ENCODE peak calls at places on chromosomes 13 and 19, in five cellular contexts. U is thyroid gland, R is IMR-90, W is stomach, G is uterus. L is an unnamed sample.

GRCh38 chr13:51923983-51924539 is 62.3 kb downstream of the CCDC70 start:
- DNase-seq in R (no peak), W (peak), U (no peak), G (no peak), L (no peak)

GRCh38 chr19:5624154-5624663 is 1.3 kb downstream of the SAFB start:
- DNase-seq in G (peak), W (peak), R (peak), U (peak), L (no peak)

GRCh38 chr19:18440936-18441803 is 3.2 kb upstream of the ISYNA1 start:
- DNase-seq in U (no peak), G (no peak), W (no peak), R (no peak), L (no peak)

GRCh38 chr19:5719274-5719960 is 529 bp downstream of the LONP1 start:
- DNase-seq in U (peak), W (no peak), G (no peak), R (peak), L (no peak)

GRCh38 chr13:77696006-77696862 is 1.3 kb upstream of the SLAIN1 start:
- DNase-seq in G (no peak), U (no peak), R (no peak), W (no peak), L (peak)

GRCh38 chr19:1370579-1371361 is 12.9 kb upstream of the NDUFS7 start:
- DNase-seq in U (peak), G (no peak), W (no peak), R (no peak), L (no peak)

GRCh38 chr19:38360839-38361631 is 13.3 kb upstream of the PSMD8 start:
- DNase-seq in W (no peak), R (no peak), U (no peak), G (no peak), L (no peak)

GRCh38 chr13:63408227-63409202 is 1992.9 kb upstream of the PCDH20 start:
- DNase-seq in W (no peak), G (no peak), U (no peak), R (peak), L (no peak)

GRCh38 chr13:109157275-109157674 is 527.9 kb downstream of the MYO16 start:
- DNase-seq in G (no peak), W (no peak), R (no peak), U (peak), L (no peak)

GRCh38 chr13:18952225-18953016 is 229.2 kb downstream of the TUBA3C start:
- DNase-seq in U (no peak), R (no peak), G (no peak), W (no peak), L (no peak)

GRCh38 chr13:106028916-106029315 is 506.5 kb downstream of the EFNB2 start:
- DNase-seq in U (no peak), R (no peak), G (no peak), W (no peak), L (no peak)

GRCh38 chr13:111228262-111229144 is 91.9 kb upstream of the TEX29 start:
- DNase-seq in R (peak), W (no peak), U (no peak), G (no peak), L (no peak)

GRCh38 chr19:918481-919156 is 1.5 kb downstream of the KISS1R start:
- DNase-seq in R (no peak), U (no peak), G (no peak), W (no peak), L (no peak)

GRCh38 chr13:75135325-75135825 is 346.6 kb downstream of the TBC1D4 start:
- DNase-seq in R (peak), U (no peak), W (no peak), G (no peak), L (no peak)

GRCh38 chr19:49814010-49814409 is 918 bp upstream of the FUZ start:
- DNase-seq in R (no peak), W (no peak), G (no peak), U (no peak), L (no peak)

GRCh38 chr19:49818691-49819331 is 722 bp downstream of the MED25 start:
- DNase-seq in W (no peak), R (no peak), G (no peak), U (peak), L (no peak)

GRCh38 chr19:49816616-49817015 is 1.5 kb upstream of the MED25 start:
- DNase-seq in G (no peak), R (no peak), W (no peak), U (no peak), L (no peak)

GRCh38 chr19:49820125-49820524 is 2.0 kb downstream of the MED25 start:
- DNase-seq in W (peak), R (no peak), G (no peak), U (peak), L (no peak)

GRCh38 chr19:49817964-49818690 is at the start of gene MED25:
- DNase-seq in W (peak), U (peak), R (peak), G (peak), L (peak)
- TF ChIP-seq POLR2A in W (no peak), U (peak), R (no peak), G (peak), L (peak)

GRCh38 chr19:14722127-14722526 is 32.3 kb downstream of the ZNF333 start:
- DNase-seq in W (no peak), G (no peak), U (no peak), R (no peak), L (no peak)

GRCh38 chr19:14715841-14716240 is 26.0 kb downstream of the ZNF333 start:
- DNase-seq in W (no peak), G (no peak), U (no peak), R (no peak), L (no peak)

GRCh38 chr19:14719162-14719561 is 29.3 kb downstream of the ZNF333 start:
- DNase-seq in U (no peak), R (no peak), G (no peak), W (no peak), L (no peak)

DNA sequence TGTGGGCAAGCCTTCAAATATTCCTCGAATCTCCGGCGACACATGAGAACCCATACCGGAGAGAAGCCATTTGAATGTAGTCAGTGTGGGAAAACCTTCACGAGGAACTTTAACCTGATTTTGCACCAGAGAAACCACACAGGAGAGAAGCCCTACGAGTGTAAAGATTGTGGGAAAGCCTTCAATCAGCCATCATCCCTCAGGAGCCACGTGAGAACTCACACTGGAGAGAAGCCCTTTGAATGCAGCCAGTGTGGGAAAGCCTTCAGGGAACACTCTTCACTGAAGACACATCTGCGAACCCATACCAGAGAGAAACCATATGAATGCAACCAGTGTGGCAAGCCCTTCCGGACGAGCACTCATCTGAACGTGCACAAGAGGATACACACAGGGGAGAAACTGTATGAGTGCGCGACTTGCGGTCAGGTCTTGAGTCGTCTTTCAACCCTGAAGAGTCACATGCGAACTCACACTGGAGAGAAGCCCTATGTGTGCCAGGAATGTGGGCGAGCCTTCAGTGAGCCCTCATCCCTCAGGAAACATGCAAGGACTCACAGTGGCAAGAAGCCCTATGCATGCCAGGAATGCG is 28.8 kb downstream of the ZNF333 start:
- DNase-seq in U (no peak), W (no peak), G (no peak), R (no peak), L (no peak)
- TF ChIP-seq POLR2A in U (no peak), W (no peak), G (no peak), R (no peak), L (no peak)

GRCh38 chr13:91348906-91349435 is 1.5 kb downstream of the MIR17HG start:
- DNase-seq in R (peak), U (peak), W (peak), G (peak), L (peak)

GRCh38 chr13:91347212-91347995 is at the start of gene MIR17HG:
- DNase-seq in W (peak), R (peak), U (peak), G (peak), L (peak)

GRCh38 chr13:91349992-91350911 is 2.8 kb downstream of the MIR17HG start:
- DNase-seq in R (no peak), U (no peak), W (no peak), G (no peak), L (no peak)

GRCh38 chr13:91346848-91347211 is 657 bp upstream of the MIR17HG start:
- DNase-seq in G (no peak), R (no peak), W (no peak), U (peak), L (no peak)

GRCh38 chr13:91347996-91348905 is 764 bp downstream of the MIR17HG start:
- DNase-seq in R (no peak), G (peak), W (peak), U (peak), L (peak)
- TF ChIP-seq POLR2A in R (peak), G (no peak), W (no peak), U (no peak), L (peak)

DNA sequence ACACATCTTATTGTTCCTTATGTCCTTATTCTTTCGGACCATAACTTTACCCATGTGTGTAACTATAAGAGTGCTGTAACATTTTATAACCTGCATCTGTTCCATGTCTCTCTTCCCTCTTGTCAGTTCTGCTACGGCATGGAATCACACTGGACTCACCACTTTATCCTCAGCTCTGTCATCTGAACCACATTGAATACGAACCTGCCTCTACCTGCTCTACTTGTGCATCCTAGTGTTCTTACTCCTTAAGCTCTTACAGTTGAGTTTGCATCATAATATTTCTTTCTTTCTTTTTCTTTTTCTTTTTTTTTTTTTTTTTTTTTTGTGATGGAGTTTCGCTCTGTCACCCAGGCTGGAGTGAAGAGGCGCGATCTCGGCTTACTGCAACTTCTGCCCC is 180.9 kb downstream of the GPC5 start:
- DNase-seq in G (no peak), U (no peak), W (no peak), R (no peak), L (no peak)
- TF ChIP-seq POLR2A in G (no peak), U (no peak), W (no peak), R (no peak), L (no peak)

GRCh38 chr19:13042443-13043130 is 47.3 kb downstream of the NFIX start:
- DNase-seq in R (peak), W (no peak), G (no peak), U (no peak), L (no peak)

GRCh38 chr19:13039211-13039789 is 44.0 kb downstream of the NFIX start:
- DNase-seq in R (no peak), G (no peak), U (no peak), W (no peak), L (no peak)

GRCh38 chr19:13038306-13039210 is 43.3 kb downstream of the NFIX start:
- DNase-seq in R (no peak), G (no peak), W (no peak), U (no peak), L (no peak)

GRCh38 chr19:13040916-13041292 is 45.6 kb downstream of the NFIX start:
- DNase-seq in R (no peak), U (peak), G (no peak), W (no peak), L (no peak)

GRCh38 chr19:13040232-13040915 is 45.1 kb downstream of the NFIX start:
- DNase-seq in W (no peak), R (no peak), U (peak), G (no peak), L (no peak)
- TF ChIP-seq POLR2A in W (no peak), R (no peak), U (no peak), G (no peak), L (no peak)

DNA sequence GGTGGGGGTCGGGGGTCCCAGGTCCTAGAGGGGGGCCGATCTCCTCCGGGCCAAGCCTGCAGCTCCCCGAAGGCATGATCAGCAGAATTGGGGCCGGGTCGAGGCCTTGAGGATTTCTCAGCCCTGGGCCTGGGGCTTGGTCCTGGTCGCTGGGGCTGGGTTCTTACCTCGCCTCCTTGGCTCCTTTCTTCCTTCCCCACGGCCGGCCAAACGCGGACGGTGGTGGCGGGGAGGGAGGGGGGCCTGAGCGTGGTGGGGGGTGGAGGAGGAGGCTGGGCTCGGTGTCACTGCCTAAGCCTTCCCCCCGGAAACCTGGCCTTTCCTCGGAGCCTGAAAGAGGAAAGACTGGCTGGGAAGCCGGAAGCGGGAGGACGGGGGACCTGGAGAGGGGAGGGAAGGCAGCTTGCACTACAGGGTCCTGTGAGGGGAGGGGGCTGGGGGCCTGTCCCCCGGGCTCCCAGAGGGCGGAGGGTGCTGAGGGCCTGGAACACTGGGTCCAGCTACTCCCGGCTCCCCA is at the start of gene ZNF579:
- DNase-seq in U (peak), R (peak), G (peak), W (peak), L (peak)
- TF ChIP-seq POLR2A in U (no peak), R (no peak), G (peak), W (no peak), L (peak)

L was measured in GM12891.